ENCODE peak calls at places on chromosomes 7 and 10, in nine cellular contexts. S, E, B, I, Q, J, A, X and C are unnamed samples.

GRCh38 chr7:1804310-1804709 is 134.2 kb downstream of the ELFN1 start:
- DNase-seq in S (no peak), B (no peak), A (no peak), J (no peak), X (no peak), Q (no peak), I (no peak), E (no peak), C (peak)

GRCh38 chr10:22978287-22978686 is 50.4 kb downstream of the ARMC3 start:
- DNase-seq in A (no peak), E (no peak), I (no peak), S (no peak), X (no peak), Q (no peak), J (no peak), B (no peak), C (no peak)

GRCh38 chr7:71286336-71286735 is 154.4 kb downstream of the GALNT17 start:
- DNase-seq in B (peak), I (no peak), J (no peak), E (no peak), A (no peak), S (no peak), Q (no peak), X (no peak), C (no peak)

GRCh38 chr10:60570272-60570865 is 180.7 kb upstream of the ANK3 start:
- DNase-seq in J (no peak), A (no peak), X (no peak), B (no peak), I (no peak), E (no peak), S (no peak), Q (no peak), C (no peak)

GRCh38 chr10:8726087-8726486 is 671.6 kb downstream of the GATA3 start:
- DNase-seq in X (no peak), J (peak), Q (no peak), S (no peak), A (no peak), I (no peak), E (no peak), B (no peak), C (no peak)

GRCh38 chr10:7956508-7956907 is 98.0 kb upstream of the GATA3 start:
- DNase-seq in B (no peak), S (no peak), J (peak), A (no peak), E (peak), X (no peak), Q (peak), I (no peak), C (no peak)

GRCh38 chr10:118737594-118738302 is 17.0 kb downstream of the CACUL1 start:
- DNase-seq in A (no peak), S (no peak), J (no peak), X (no peak), B (no peak), I (no peak), E (no peak), Q (no peak), C (no peak)

GRCh38 chr10:69873141-69873540 is 71.4 kb downstream of the COL13A1 start:
- DNase-seq in S (no peak), B (no peak), I (no peak), X (no peak), J (no peak), Q (no peak), A (no peak), E (no peak), C (no peak)

GRCh38 chr10:113139695-113140094 is 189.6 kb downstream of the TCF7L2 start:
- DNase-seq in I (no peak), E (no peak), J (no peak), A (no peak), B (peak), S (no peak), Q (peak), X (no peak), C (no peak)

GRCh38 chr7:6558837-6559236 is 7.6 kb upstream of the GRID2IP start:
- DNase-seq in B (no peak), E (peak), Q (no peak), A (no peak), I (peak), S (no peak), J (peak), X (peak), C (no peak)

GRCh38 chr10:68553599-68553998 is 6.5 kb upstream of the TET1 start:
- DNase-seq in A (no peak), B (no peak), E (no peak), J (no peak), I (no peak), S (no peak), Q (no peak), X (no peak), C (no peak)

GRCh38 chr10:116001266-116001857 is 271.6 kb downstream of the GFRA1 start:
- DNase-seq in A (no peak), S (no peak), I (no peak), J (no peak), X (no peak), B (no peak), E (no peak), Q (no peak), C (no peak)

GRCh38 chr7:53984776-53985175 is 557.4 kb upstream of the VSTM2A start:
- DNase-seq in Q (no peak), A (no peak), J (no peak), E (no peak), S (no peak), B (no peak), X (no peak), I (no peak), C (no peak)

GRCh38 chr7:6323936-6324701 is 51.7 kb upstream of the CYTH3 start:
- DNase-seq in J (no peak), B (no peak), I (no peak), Q (no peak), S (no peak), E (no peak), X (no peak), A (no peak), C (peak)

GRCh38 chr7:67348171-67348570 is 351.5 kb downstream of the TYW1 start:
- DNase-seq in Q (no peak), I (no peak), E (no peak), S (no peak), J (no peak), B (no peak), A (no peak), X (no peak), C (no peak)

GRCh38 chr7:80967536-80968297 is 48.9 kb upstream of the SEMA3C start:
- DNase-seq in I (no peak), B (no peak), S (no peak), E (no peak), Q (peak), A (no peak), X (no peak), J (no peak), C (no peak)

GRCh38 chr10:29658984-29659769 is 24.4 kb upstream of the SVIL start:
- DNase-seq in A (peak), Q (peak), I (peak), E (peak), X (peak), B (peak), J (peak), S (no peak), C (no peak)

GRCh38 chr10:102615361-102615760 is 28.9 kb upstream of the TRIM8 start:
- DNase-seq in S (peak), A (no peak), Q (no peak), X (no peak), B (no peak), J (no peak), E (no peak), I (no peak), C (no peak)

GRCh38 chr7:1567082-1567771 is 2.6 kb downstream of the PSMG3 start:
- DNase-seq in J (no peak), A (no peak), I (no peak), E (no peak), X (no peak), Q (peak), B (no peak), S (no peak), C (no peak)

GRCh38 chr10:6721964-6722615 is 142.0 kb upstream of the PRKCQ start:
- DNase-seq in I (no peak), J (peak), E (peak), A (no peak), X (no peak), S (no peak), Q (peak), B (no peak), C (no peak)

GRCh38 chr10:99529483-99530107 is 3.1 kb upstream of the NKX2-3 start:
- DNase-seq in I (no peak), Q (no peak), A (no peak), B (no peak), S (no peak), E (no peak), X (no peak), J (no peak), C (no peak)

GRCh38 chr10:127300868-127301321 is 104.5 kb upstream of the INSYN2A start:
- DNase-seq in J (no peak), A (no peak), S (no peak), X (no peak), E (no peak), I (no peak), B (no peak), Q (no peak), C (no peak)

GRCh38 chr7:1344981-1345701 is 112.5 kb downstream of the UNCX start:
- DNase-seq in I (no peak), X (no peak), A (no peak), J (no peak), S (peak), E (no peak), Q (no peak), B (no peak), C (peak)

GRCh38 chr7:85184599-85185354 is 2.1 kb downstream of the SEMA3D start:
- DNase-seq in B (peak), E (peak), S (peak), Q (peak), A (no peak), X (no peak), I (no peak), J (no peak), C (peak)

GRCh38 chr7:74405191-74405898 is 48.4 kb upstream of the GTF2IRD1 start:
- DNase-seq in I (no peak), Q (no peak), E (no peak), S (no peak), B (peak), A (no peak), X (no peak), J (no peak), C (no peak)

GRCh38 chr10:43793714-43794113 is 145.0 kb upstream of the ZNF32 start:
- DNase-seq in Q (peak), J (no peak), E (peak), S (no peak), A (no peak), X (no peak), B (no peak), I (no peak), C (no peak)

GRCh38 chr7:158735935-158736334 is 31.3 kb upstream of the NCAPG2 start:
- DNase-seq in A (no peak), I (no peak), X (no peak), B (no peak), J (no peak), E (no peak), S (no peak), Q (no peak), C (no peak)

GRCh38 chr7:143172354-143172753 is 10.9 kb upstream of the TAS2R39 start:
- DNase-seq in J (no peak), Q (peak), A (no peak), B (no peak), E (no peak), X (no peak), S (no peak), I (no peak), C (no peak)

GRCh38 chr10:22022257-22023051 is 18.9 kb upstream of the DNAJC1 start:
- DNase-seq in E (no peak), S (no peak), A (peak), X (peak), I (no peak), J (no peak), Q (no peak), B (no peak), C (no peak)

GRCh38 chr10:115136616-115137015 is 43.5 kb downstream of the ATRNL1 start:
- DNase-seq in X (no peak), J (no peak), E (no peak), I (no peak), Q (no peak), A (no peak), B (no peak), S (no peak), C (no peak)

GRCh38 chr7:6167004-6167551 is 105.3 kb downstream of the CYTH3 start:
- DNase-seq in S (no peak), E (no peak), X (no peak), J (no peak), I (no peak), Q (no peak), A (no peak), B (no peak), C (no peak)